ENCODE peak calls at places on chromosomes 2 and 18, in seven cellular contexts. H is psoas muscle, Y is Daoy, O is IMR-90, A is substantia nigra, R is dermis microvascular lymphatic vessel endothelial cell, W is RPMI7951. V is an unnamed sample.

GRCh38 chr2:169799555-169799954 is 884 bp downstream of the SSB start:
- DNase-seq in H (no peak), Y (peak), O (peak), A (no peak), R (peak), W (no peak), V (no peak)

GRCh38 chr2:46337208-46337994 is 40.2 kb downstream of the EPAS1 start:
- DNase-seq in H (no peak), Y (no peak), O (no peak), A (no peak), R (no peak), W (peak), V (no peak)

GRCh38 chr2:39304729-39305128 is 61.0 kb upstream of the CDKL4 start:
- DNase-seq in H (no peak), Y (no peak), O (no peak), A (no peak), R (no peak), W (no peak), V (no peak)

GRCh38 chr2:160731415-160731814 is 237.8 kb upstream of the RBMS1 start:
- DNase-seq in H (no peak), Y (no peak), O (no peak), A (no peak), R (no peak), W (no peak), V (no peak)

GRCh38 chr18:63454497-63454896 is 22.3 kb upstream of the SERPINB5 start:
- DNase-seq in H (no peak), Y (peak), O (no peak), A (no peak), R (no peak), W (peak), V (no peak)

GRCh38 chr2:192487636-192488035 is 292.9 kb upstream of the TMEFF2 start:
- DNase-seq in H (no peak), Y (no peak), O (no peak), A (no peak), R (no peak), W (no peak), V (no peak)

GRCh38 chr2:10520154-10520553 is 72.0 kb upstream of the ODC1 start:
- DNase-seq in H (no peak), Y (no peak), O (no peak), A (no peak), R (no peak), W (no peak), V (no peak)

GRCh38 chr2:88055436-88056128 is at the start of gene KRCC1:
- DNase-seq in H (peak), Y (peak), O (peak), A (peak), R (peak), W (peak), V (peak)

GRCh38 chr2:64562148-64562784 is 38.1 kb downstream of the AFTPH start:
- DNase-seq in H (no peak), Y (no peak), O (peak), A (no peak), R (peak), W (peak), V (no peak)